ENCODE peak calls at places on chromosomes 5 and 9, in six cellular contexts. X is mesenchymal stem cell, R is sigmoid colon, J is IMR-90, C is adrenal gland, V is adipocyte. T is an unnamed sample.

GRCh38 chr9:12695474-12695873 is 2.3 kb downstream of the TYRP1 start:
- DNase-seq in X (no peak), R (no peak), J (no peak), C (no peak), V (no peak), T (peak; percentile 58)

GRCh38 chr5:40446910-40447309 is 232.8 kb upstream of the PTGER4 start:
- DNase-seq in X (peak; percentile 85), R (no peak), J (peak; percentile 92), C (no peak), V (peak; percentile 58), T (peak; percentile 64)

GRCh38 chr9:86854898-86855523 is 92.3 kb downstream of the GAS1 start:
- DNase-seq in X (peak; percentile 42), R (no peak), J (peak; percentile 96), C (peak; percentile 20), V (peak; percentile 85), T (peak; percentile 87)

GRCh38 chr9:35686222-35687203 is 3.2 kb downstream of the TPM2 start:
- DNase-seq in X (peak; percentile 40), R (no peak), J (peak; percentile 60), C (peak; percentile 52), V (peak; percentile 42), T (peak; percentile 45)

GRCh38 chr5:141637266-141637692 is 482 bp downstream of the RELL2 start:
- DNase-seq in X (no peak), R (no peak), J (no peak), C (no peak), V (peak; percentile 35), T (peak; percentile 38)

GRCh38 chr9:136318111-136318768 is 9.1 kb upstream of the GPSM1 start:
- DNase-seq in X (no peak), R (no peak), J (no peak), C (no peak), V (no peak), T (no peak)

GRCh38 chr5:81006955-81007636 is 46.9 kb downstream of the RASGRF2 start:
- DNase-seq in X (no peak), R (no peak), J (no peak), C (no peak), V (no peak), T (no peak)

GRCh38 chr9:87675466-87675865 is 50.5 kb upstream of the CTSL start:
- DNase-seq in X (no peak), R (no peak), J (no peak), C (no peak), V (no peak), T (no peak)

GRCh38 chr5:164832545-164832944 is 1327.1 kb downstream of the MAT2B start:
- DNase-seq in X (no peak), R (no peak), J (no peak), C (no peak), V (no peak), T (no peak)

GRCh38 chr5:96807099-96807654 is 568 bp downstream of the ERAP1 start:
- DNase-seq in X (peak; percentile 73), R (peak; percentile 89), J (peak; percentile 53), C (peak; percentile 82), V (peak; percentile 91), T (peak; percentile 88)

GRCh38 chr5:36613771-36614656 is 7.6 kb downstream of the SLC1A3 start:
- DNase-seq in X (no peak), R (no peak), J (no peak), C (no peak), V (no peak), T (no peak)

DNA sequence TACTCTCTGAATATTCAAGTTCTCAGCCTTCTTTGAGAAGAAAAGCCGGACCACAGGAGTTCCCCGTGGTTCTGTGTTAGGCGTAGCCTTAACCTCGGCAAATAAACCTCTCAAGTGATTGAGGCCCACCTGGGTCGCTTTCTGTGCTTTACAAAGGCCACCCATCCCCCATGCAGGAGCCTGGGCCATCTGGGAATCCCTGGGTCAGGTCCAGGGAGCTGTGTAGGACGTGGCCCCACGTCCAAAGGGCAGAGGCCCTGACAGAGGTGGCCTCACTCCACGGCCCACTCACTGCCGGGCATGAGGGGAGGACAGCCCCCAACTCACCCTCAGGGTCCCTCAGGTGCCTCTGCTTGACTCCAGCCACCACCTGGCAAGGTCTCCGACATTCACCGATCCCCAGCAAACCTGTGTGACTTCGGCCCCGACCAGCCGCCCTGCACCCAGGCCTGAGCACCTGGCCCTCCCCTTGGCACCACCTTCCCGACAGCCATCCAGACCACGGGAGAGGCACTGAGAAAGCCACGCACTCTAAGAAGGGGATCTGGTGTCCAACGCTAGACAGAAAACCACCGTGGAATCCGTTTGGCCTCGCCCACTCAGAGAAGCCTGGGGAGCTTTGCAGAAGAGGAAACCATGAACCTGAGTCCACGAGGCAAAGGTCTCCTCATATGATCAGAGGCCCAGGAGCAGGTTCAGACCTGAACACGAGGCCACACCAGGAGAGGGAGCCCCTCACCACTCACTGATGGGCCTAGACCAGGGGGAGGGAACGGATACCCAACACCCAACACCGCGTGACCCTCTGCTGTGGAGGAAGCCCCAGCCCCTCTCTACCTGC is 4.5 kb downstream of the SLC12A7 start:
- DNase-seq in X (no peak), R (no peak), J (no peak), C (no peak), V (no peak), T (no peak)
- H3K4me3 ChIP-seq in X (no peak overlapping the region), R (no peak overlapping the region), J (no peak overlapping the region), C (no peak overlapping the region), V (no peak overlapping the region), T (no peak overlapping the region)

DNA sequence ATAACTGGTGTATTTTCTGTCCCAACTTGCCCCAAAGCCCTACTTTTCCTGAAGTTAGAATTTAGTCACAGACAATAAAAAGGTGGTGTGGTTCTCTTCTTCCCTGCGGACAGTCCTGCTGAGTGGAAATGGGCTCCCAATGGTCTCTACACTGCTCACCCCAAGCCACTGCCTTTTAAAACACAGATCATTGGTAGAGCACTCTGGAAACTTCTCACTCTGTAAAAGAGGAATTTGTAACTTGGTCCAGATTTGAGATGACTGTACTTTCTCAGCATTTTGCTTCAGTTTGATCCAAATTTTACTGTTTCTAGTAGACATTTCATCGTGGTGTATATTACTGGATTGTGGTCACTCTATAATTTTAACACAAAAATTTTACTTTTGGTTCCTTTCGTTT is 80.3 kb upstream of the ROR2 start:
- DNase-seq in X (no peak), R (no peak), J (no peak), C (no peak), V (no peak), T (no peak)
- H3K27me3 ChIP-seq in X (no peaks in the 10 kb centered on the region), R (no peaks in the 10 kb centered on the region), J (no peaks in the 10 kb centered on the region), C (no peaks in the 10 kb centered on the region), V (no peaks in the 10 kb centered on the region), T (no peaks in the 10 kb centered on the region)

GRCh38 chr5:181260720-181261319 is at the start of gene TRIM52:
- DNase-seq in X (peak; percentile 93), R (peak; percentile 93), J (peak; percentile 87), C (peak; percentile 90), V (peak; percentile 95), T (peak; percentile 97)

GRCh38 chr5:181258576-181258975 is 2.4 kb downstream of the TRIM52 start:
- DNase-seq in X (no peak), R (no peak), J (no peak), C (no peak), V (no peak), T (no peak)

GRCh38 chr5:181261320-181262085 is 560 bp upstream of the TRIM52 start:
- DNase-seq in X (peak; percentile 83), R (peak; percentile 86), J (peak; percentile 50), C (peak; percentile 72), V (peak; percentile 84), T (peak; percentile 87)

GRCh38 chr5:181259283-181259682 is 1.7 kb downstream of the TRIM52 start:
- DNase-seq in X (no peak), R (no peak), J (no peak), C (no peak), V (no peak), T (no peak)

GRCh38 chr5:181259974-181260719 is 796 bp downstream of the TRIM52 start:
- DNase-seq in X (no peak), R (no peak), J (no peak), C (no peak), V (peak; percentile 42), T (no peak)
- H3K4me3 ChIP-seq in X (peak overlapping the region; percentile 98), R (peak overlapping the region; percentile 91), J (peak overlapping the region; percentile 95), C (peak overlapping the region; percentile 90), V (peak overlapping the region; percentile 96), T (peak overlapping the region; percentile 99)

DNA sequence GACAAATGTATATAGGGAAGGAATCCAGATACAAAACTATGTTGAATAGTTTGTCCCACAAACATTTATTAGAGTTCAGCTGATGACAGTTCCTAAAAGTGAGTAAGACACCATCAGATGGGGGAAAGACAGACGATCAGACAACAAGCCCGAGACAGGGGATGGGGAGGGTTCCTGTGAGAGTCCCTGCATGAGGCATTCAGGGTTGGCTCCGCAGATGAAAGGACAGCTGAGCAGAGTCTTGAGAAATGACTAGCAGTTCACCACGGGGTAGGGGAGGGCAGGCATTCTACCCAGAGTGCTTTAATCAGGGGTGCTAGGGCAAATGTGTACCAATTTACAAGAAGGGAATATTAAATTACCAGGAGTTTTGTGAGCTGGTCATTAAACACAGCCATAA is 28.0 kb downstream of the TNFSF15 start:
- DNase-seq in X (no peak), R (no peak), J (no peak), C (no peak), V (no peak), T (no peak)
- H3K27me3 ChIP-seq in X (no peaks in the 10 kb centered on the region), R (no peaks in the 10 kb centered on the region), J (peaks cover 52% of the 10 kb centered on the region), C (no peaks in the 10 kb centered on the region), V (no peaks in the 10 kb centered on the region), T (no peaks in the 10 kb centered on the region)

DNA sequence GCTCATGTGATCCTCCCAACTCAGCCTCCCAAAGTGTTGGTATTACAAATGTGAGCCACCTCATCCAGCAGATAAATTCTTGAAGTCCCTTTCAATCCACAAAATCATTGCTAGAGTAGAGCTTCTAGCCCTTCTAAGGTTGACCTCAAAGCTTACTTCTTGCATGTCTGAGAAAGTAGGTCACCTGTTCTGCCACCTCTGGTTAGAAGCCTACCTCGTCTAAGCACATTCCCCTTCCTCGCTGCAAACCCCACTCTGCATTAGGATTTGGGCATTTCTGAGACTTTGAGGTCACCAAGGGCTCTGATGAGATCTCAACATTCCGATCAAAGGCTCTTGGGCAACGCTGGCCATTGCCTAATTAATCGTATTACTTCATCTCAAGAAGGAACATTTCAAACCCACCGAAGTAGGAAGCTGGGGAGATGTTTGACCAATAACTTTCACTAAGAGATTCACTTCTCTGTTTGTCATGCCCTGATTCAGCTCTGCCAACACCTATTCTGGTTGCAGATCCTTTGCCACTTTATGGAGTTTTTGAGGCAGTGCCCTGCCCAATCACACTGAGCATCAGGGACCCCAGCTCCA is 8.6 kb downstream of the ADAM19 start:
- DNase-seq in X (no peak), R (no peak), J (no peak), C (no peak), V (no peak), T (no peak)
- H3K4me3 ChIP-seq in X (no peak overlapping the region), R (no peak overlapping the region), J (no peak overlapping the region), C (no peak overlapping the region), V (no peak overlapping the region), T (no peak overlapping the region)

DNA sequence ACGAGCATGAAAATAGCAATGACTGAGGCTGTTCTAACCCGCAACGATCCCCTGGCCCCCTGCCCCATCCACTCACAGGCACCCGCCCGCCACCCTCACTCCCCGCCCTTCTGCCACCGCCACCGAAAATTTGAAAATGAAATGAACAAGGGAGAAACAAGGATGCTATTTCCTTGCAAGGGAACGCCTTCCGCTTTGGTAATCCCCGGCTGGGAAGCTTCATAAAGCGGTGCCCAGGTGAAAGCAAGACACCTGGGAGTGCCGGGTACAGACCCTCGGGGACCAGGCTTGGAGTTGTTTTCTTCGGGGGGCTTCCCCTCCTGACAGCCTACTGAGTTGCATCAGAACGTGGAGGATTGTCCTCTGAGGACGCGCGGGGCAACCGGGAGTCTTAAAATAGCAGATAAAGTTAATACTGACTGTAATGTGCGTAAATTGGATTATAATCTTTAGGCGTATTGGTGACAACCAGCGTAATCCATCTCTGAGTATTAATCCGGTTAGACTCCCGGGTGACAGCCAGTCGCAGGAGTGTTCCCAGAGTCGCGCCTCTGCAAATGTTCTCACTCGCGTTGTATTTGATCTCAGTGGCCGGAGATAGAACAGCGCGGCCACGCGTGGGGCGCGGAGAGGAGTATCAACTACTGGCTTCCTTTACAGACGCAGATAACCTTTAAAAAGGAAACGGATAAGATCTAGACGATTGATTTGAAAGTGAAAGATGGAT is 885 bp upstream of the MLLT3 start:
- DNase-seq in X (peak; percentile 33), R (peak; percentile 70), J (peak; percentile 0), C (peak; percentile 51), V (peak; percentile 61), T (peak; percentile 53)
- H3K27me3 ChIP-seq in X (no peaks in the 10 kb centered on the region), R (no peaks in the 10 kb centered on the region), J (no peaks in the 10 kb centered on the region), C (no peaks in the 10 kb centered on the region), V (no peaks in the 10 kb centered on the region), T (no peaks in the 10 kb centered on the region)